ENCODE peak calls at places on chromosomes 13 and 19, in four cellular contexts. One of them, this sample, is unnamed.
A peak's percentile ranks its signal among the peaks of the same experiment; 100 is the strongest.

GRCh38 chr13:33312150-33312908 is 26.8 kb upstream of the STARD13 start:
- DNase-seq in heart left ventricle: no peak
- DNase-seq in SK-N-SH: no peak
- DNase-seq in CD4-positive, alpha-beta T cell: no peak
- DNase-seq in this sample: no peak

GRCh38 chr13:76894401-76895110 is 8.4 kb upstream of the KCTD12 start:
- DNase-seq in heart left ventricle: no peak
- DNase-seq in SK-N-SH: no peak
- DNase-seq in CD4-positive, alpha-beta T cell: no peak
- DNase-seq in this sample: no peak

GRCh38 chr19:17871878-17872250 is at the start of gene SLC5A5:
- DNase-seq in heart left ventricle: no peak
- DNase-seq in SK-N-SH: peak; percentile 64
- DNase-seq in CD4-positive, alpha-beta T cell: no peak
- DNase-seq in this sample: peak; percentile 54

GRCh38 chr19:47433121-47433520 is 13.8 kb upstream of the MEIS3 start:
- DNase-seq in heart left ventricle: no peak
- DNase-seq in SK-N-SH: no peak
- DNase-seq in CD4-positive, alpha-beta T cell: no peak
- DNase-seq in this sample: no peak

GRCh38 chr13:99384468-99384867 is 77.3 kb upstream of the GPR183 start:
- DNase-seq in heart left ventricle: no peak
- DNase-seq in SK-N-SH: no peak
- DNase-seq in CD4-positive, alpha-beta T cell: peak; percentile 46
- DNase-seq in this sample: peak; percentile 18

GRCh38 chr19:15010497-15011255 is 31.0 kb upstream of the SLC1A6 start:
- DNase-seq in heart left ventricle: no peak
- DNase-seq in SK-N-SH: no peak
- DNase-seq in CD4-positive, alpha-beta T cell: no peak
- DNase-seq in this sample: peak; percentile 79

GRCh38 chr13:30676672-30677071 is 58.7 kb upstream of the ALOX5AP start:
- DNase-seq in heart left ventricle: no peak
- DNase-seq in SK-N-SH: no peak
- DNase-seq in CD4-positive, alpha-beta T cell: no peak
- DNase-seq in this sample: no peak

GRCh38 chr13:102289606-102290005 is 112.2 kb downstream of the FGF14 start:
- DNase-seq in heart left ventricle: no peak
- DNase-seq in SK-N-SH: no peak
- DNase-seq in CD4-positive, alpha-beta T cell: no peak
- DNase-seq in this sample: no peak

GRCh38 chr13:29067306-29067945 is 247.3 kb downstream of the MTUS2 start:
- DNase-seq in heart left ventricle: no peak
- DNase-seq in SK-N-SH: no peak
- DNase-seq in CD4-positive, alpha-beta T cell: no peak
- DNase-seq in this sample: no peak

GRCh38 chr19:47063874-47064273 is 15.4 kb upstream of the TMEM160 start:
- DNase-seq in heart left ventricle: no peak
- DNase-seq in SK-N-SH: no peak
- DNase-seq in CD4-positive, alpha-beta T cell: no peak
- DNase-seq in this sample: peak; percentile 24

GRCh38 chr19:8663920-8664670 is 33.7 kb downstream of the NFILZ start:
- DNase-seq in heart left ventricle: no peak
- DNase-seq in SK-N-SH: no peak
- DNase-seq in CD4-positive, alpha-beta T cell: no peak
- DNase-seq in this sample: peak; percentile 52

GRCh38 chr19:17616961-17617806 is 61.7 kb downstream of the COLGALT1 start:
- DNase-seq in heart left ventricle: no peak
- DNase-seq in SK-N-SH: peak; percentile 60
- DNase-seq in CD4-positive, alpha-beta T cell: no peak
- DNase-seq in this sample: peak; percentile 88

GRCh38 chr13:112891477-112892401 is 77.3 kb upstream of the MCF2L start:
- DNase-seq in heart left ventricle: no peak
- DNase-seq in SK-N-SH: no peak
- DNase-seq in CD4-positive, alpha-beta T cell: no peak
- DNase-seq in this sample: peak; percentile 63

GRCh38 chr19:9597027-9597426 is 12.7 kb upstream of the ZNF121 start:
- DNase-seq in heart left ventricle: no peak
- DNase-seq in SK-N-SH: no peak
- DNase-seq in CD4-positive, alpha-beta T cell: no peak
- DNase-seq in this sample: no peak

GRCh38 chr19:23440207-23440606 is 44.9 kb upstream of the ZNF91 start:
- DNase-seq in heart left ventricle: no peak
- DNase-seq in SK-N-SH: peak; percentile 30
- DNase-seq in CD4-positive, alpha-beta T cell: no peak
- DNase-seq in this sample: peak; percentile 27

GRCh38 chr19:49884109-49884508 is 6.6 kb downstream of the TBC1D17 start:
- DNase-seq in heart left ventricle: no peak
- DNase-seq in SK-N-SH: no peak
- DNase-seq in CD4-positive, alpha-beta T cell: no peak
- DNase-seq in this sample: no peak

GRCh38 chr13:21674271-21675009 is 3.6 kb downstream of the FGF9 start:
- DNase-seq in heart left ventricle: peak; percentile 38
- DNase-seq in SK-N-SH: peak; percentile 42
- DNase-seq in CD4-positive, alpha-beta T cell: no peak
- DNase-seq in this sample: peak; percentile 40

GRCh38 chr13:101303512-101303911 is 112.8 kb downstream of the NALCN start:
- DNase-seq in heart left ventricle: no peak
- DNase-seq in SK-N-SH: peak; percentile 9
- DNase-seq in CD4-positive, alpha-beta T cell: no peak
- DNase-seq in this sample: no peak

GRCh38 chr19:7471696-7472620 is 16.9 kb downstream of the PEX11G start:
- DNase-seq in heart left ventricle: no peak
- DNase-seq in SK-N-SH: no peak
- DNase-seq in CD4-positive, alpha-beta T cell: no peak
- DNase-seq in this sample: no peak

GRCh38 chr19:2469102-2469914 is 6.6 kb upstream of the GADD45B start:
- DNase-seq in heart left ventricle: no peak
- DNase-seq in SK-N-SH: no peak
- DNase-seq in CD4-positive, alpha-beta T cell: no peak
- DNase-seq in this sample: peak; percentile 83

GRCh38 chr13:65892859-65893258 is 1337.3 kb downstream of the PCDH9 start:
- DNase-seq in heart left ventricle: no peak
- DNase-seq in SK-N-SH: no peak
- DNase-seq in CD4-positive, alpha-beta T cell: no peak
- DNase-seq in this sample: no peak

GRCh38 chr13:40536443-40537113 is 129.9 kb downstream of the FOXO1 start:
- DNase-seq in heart left ventricle: no peak
- DNase-seq in SK-N-SH: no peak
- DNase-seq in CD4-positive, alpha-beta T cell: no peak
- DNase-seq in this sample: no peak

GRCh38 chr19:2089001-2089711 is 7.0 kb downstream of the MOB3A start:
- DNase-seq in heart left ventricle: no peak
- DNase-seq in SK-N-SH: peak; percentile 67
- DNase-seq in CD4-positive, alpha-beta T cell: no peak
- DNase-seq in this sample: no peak

GRCh38 chr19:50358483-50359431 is 6.7 kb downstream of the NAPSA start:
- DNase-seq in heart left ventricle: peak; percentile 75
- DNase-seq in SK-N-SH: peak; percentile 89
- DNase-seq in CD4-positive, alpha-beta T cell: peak; percentile 52
- DNase-seq in this sample: no peak

GRCh38 chr19:14830702-14831101 is 4.3 kb downstream of the OR7A5 start:
- DNase-seq in heart left ventricle: no peak
- DNase-seq in SK-N-SH: no peak
- DNase-seq in CD4-positive, alpha-beta T cell: no peak
- DNase-seq in this sample: no peak

GRCh38 chr19:51751655-51752054 is at the start of gene FPR1:
- DNase-seq in heart left ventricle: no peak
- DNase-seq in SK-N-SH: no peak
- DNase-seq in CD4-positive, alpha-beta T cell: no peak
- DNase-seq in this sample: no peak

GRCh38 chr19:17965370-17966114 is 1.4 kb upstream of the KCNN1 start:
- DNase-seq in heart left ventricle: no peak
- DNase-seq in SK-N-SH: no peak
- DNase-seq in CD4-positive, alpha-beta T cell: no peak
- DNase-seq in this sample: no peak

GRCh38 chr13:65553328-65553727 is 1676.8 kb downstream of the PCDH9 start:
- DNase-seq in heart left ventricle: no peak
- DNase-seq in SK-N-SH: no peak
- DNase-seq in CD4-positive, alpha-beta T cell: no peak
- DNase-seq in this sample: no peak

GRCh38 chr13:35978607-35979316 is 152.4 kb downstream of the DCLK1 start:
- DNase-seq in heart left ventricle: no peak
- DNase-seq in SK-N-SH: peak; percentile 54
- DNase-seq in CD4-positive, alpha-beta T cell: no peak
- DNase-seq in this sample: no peak

This sample was measured in H9.